ENCODE peak calls at places on chromosomes 1 and 21, in six cellular contexts. X, Y, D, T, E and S are unnamed samples.
A peak's percentile ranks its signal among the peaks of the same experiment; 100 is the strongest.

GRCh38 chr1:175976865-175977642 is 230.0 kb downstream of the COP1 start:
- DNase-seq in D (no peak), X (no peak), T (no peak), E (no peak), Y (no peak), S (no peak)

GRCh38 chr1:112544011-112544688 is 35.4 kb downstream of the WNT2B start:
- DNase-seq in D (no peak), E (no peak), X (no peak), Y (no peak), T (peak; percentile 63), S (no peak)

GRCh38 chr21:29506214-29506613 is 207.5 kb downstream of the BACH1 start:
- DNase-seq in D (no peak), X (no peak), Y (no peak), T (no peak), E (no peak), S (no peak)

GRCh38 chr1:44489481-44489880 is 84.4 kb downstream of the RNF220 start:
- DNase-seq in E (no peak), T (no peak), Y (no peak), D (no peak), X (no peak), S (no peak)

GRCh38 chr1:164907666-164908065 is 348.7 kb downstream of the PBX1 start:
- DNase-seq in T (no peak), E (no peak), D (no peak), Y (no peak), X (no peak), S (no peak)

GRCh38 chr21:39022901-39023693 is 160.2 kb downstream of the PSMG1 start:
- DNase-seq in X (peak; percentile 26), E (no peak), T (no peak), D (no peak), Y (no peak), S (no peak)

GRCh38 chr21:31382060-31382459 is 38.0 kb upstream of the TIAM1 start:
- DNase-seq in E (no peak), T (no peak), D (no peak), X (no peak), Y (no peak), S (no peak)

GRCh38 chr1:40162791-40163441 is 1.7 kb downstream of the RLF start:
- DNase-seq in E (no peak), X (no peak), Y (no peak), T (no peak), D (no peak), S (peak; percentile 42)

GRCh38 chr1:46714976-46715375 is 3.9 kb downstream of the EFCAB14 start:
- DNase-seq in E (no peak), X (no peak), Y (no peak), D (no peak), T (no peak), S (no peak)

GRCh38 chr1:152442765-152443164 is 28.7 kb upstream of the CRNN start:
- DNase-seq in X (no peak), E (no peak), Y (no peak), T (no peak), D (no peak), S (no peak)

GRCh38 chr1:217718873-217719272 is 87.7 kb downstream of the SPATA17 start:
- DNase-seq in Y (no peak), X (no peak), T (no peak), D (no peak), E (no peak), S (no peak)